ENCODE peak calls at places on chromosomes 2 and 18, in four cellular contexts. I is H9; U is upper lobe of right lung; L is effector memory CD4-positive, alpha-beta T cell. E is an unnamed sample. For H3K9me3, the result is how much of the 10 kb centered on the place peaks cover.

GRCh38 chr2:194700726-194701125 is 956.3 kb upstream of the SLC39A10 start:
- DNase-seq in I (no peak), U (no peak), L (no peak), E (no peak)

GRCh38 chr2:114800371-114800770 is 357.9 kb downstream of the DPP10 start:
- DNase-seq in I (no peak), U (no peak), L (no peak), E (no peak)

GRCh38 chr18:24995056-24995455 is 356.9 kb downstream of the ZNF521 start:
- DNase-seq in I (no peak), U (no peak), L (no peak), E (no peak)

GRCh38 chr2:173136067-173136466 is 60.4 kb downstream of the MAP3K20 start:
- DNase-seq in I (no peak), U (no peak), L (no peak), E (no peak)

GRCh38 chr2:12817870-12818269 is 101.1 kb downstream of the TRIB2 start:
- DNase-seq in I (no peak), U (no peak), L (no peak), E (no peak)

GRCh38 chr2:53455094-53455493 is 312.5 kb upstream of the CHAC2 start:
- DNase-seq in I (no peak), U (no peak), L (no peak), E (no peak)

GRCh38 chr2:191145769-191146471 is 4.9 kb downstream of the STAT4 start:
- DNase-seq in I (no peak), U (no peak), L (no peak), E (no peak)

GRCh38 chr2:126657146-126657635 is 1.2 kb downstream of the GYPC start:
- DNase-seq in I (peak), U (no peak), L (peak), E (no peak)

GRCh38 chr18:67456691-67457090 is 59.8 kb downstream of the DSEL start:
- DNase-seq in I (no peak), U (no peak), L (no peak), E (no peak)

GRCh38 chr18:11587846-11588245 is 21.6 kb upstream of the SLC35G4 start:
- DNase-seq in I (no peak), U (no peak), L (no peak), E (no peak)

GRCh38 chr2:137938204-137938603 is 26.1 kb upstream of the HNMT start:
- DNase-seq in I (no peak), U (no peak), L (no peak), E (no peak)

GRCh38 chr2:16437189-16437588 is 228.4 kb downstream of the CYRIA start:
- DNase-seq in I (no peak), U (no peak), L (no peak), E (no peak)

GRCh38 chr2:59530258-59530657 is 1023.2 kb downstream of the BCL11A start:
- DNase-seq in I (no peak), U (no peak), L (no peak), E (no peak)

GRCh38 chr18:9575558-9575957 is 38.8 kb downstream of the PPP4R1 start:
- DNase-seq in I (peak), U (peak), L (no peak), E (no peak)

GRCh38 chr2:121004950-121005349 is 269.3 kb downstream of the GLI2 start:
- DNase-seq in I (no peak), U (no peak), L (no peak), E (no peak)

GRCh38 chr2:67268806-67269205 is 128.3 kb upstream of the ETAA1 start:
- DNase-seq in I (no peak), U (no peak), L (no peak), E (no peak)

GRCh38 chr2:102376052-102376591 is 20.5 kb downstream of the IL18R1 start:
- DNase-seq in I (no peak), U (no peak), L (no peak), E (no peak)

GRCh38 chr2:40034198-40034597 is 255.1 kb upstream of the THUMPD2 start:
- DNase-seq in I (no peak), U (no peak), L (no peak), E (no peak)

GRCh38 chr18:12645751-12646203 is 12.1 kb downstream of the SPIRE1 start:
- DNase-seq in I (no peak), U (peak), L (no peak), E (no peak)

GRCh38 chr2:103464831-103465230 is 703.0 kb downstream of the TMEM182 start:
- DNase-seq in I (no peak), U (no peak), L (no peak), E (no peak)

GRCh38 chr18:26468931-26469340 is 79.4 kb downstream of the KCTD1 start:
- DNase-seq in I (peak), U (no peak), L (no peak), E (no peak)

GRCh38 chr2:100978582-100979051 is 23.5 kb upstream of the RPL31 start:
- DNase-seq in I (no peak), U (peak), L (no peak), E (no peak)

GRCh38 chr2:15939854-15940660 is at the start of gene MYCN:
- DNase-seq in I (peak), U (no peak), L (no peak), E (no peak)

GRCh38 chr2:101113441-101114267 is 37.5 kb downstream of the TBC1D8 start:
- DNase-seq in I (peak), U (no peak), L (no peak), E (no peak)

GRCh38 chr18:32851936-32852335 is 79.1 kb upstream of the KLHL14 start:
- DNase-seq in I (no peak), U (no peak), L (no peak), E (no peak)

GRCh38 chr18:48794251-48794970 is 156.4 kb downstream of the SMAD7 start:
- DNase-seq in I (no peak), U (peak), L (no peak), E (peak)

GRCh38 chr2:3634631-3635091 is 23.3 kb upstream of the ALLC start:
- DNase-seq in I (peak), U (peak), L (no peak), E (no peak)

GRCh38 chr2:2840101-2840531 is 509.0 kb upstream of the MYT1L start:
- DNase-seq in I (peak), U (no peak), L (no peak), E (no peak)

GRCh38 chr2:70089220-70089945 is 2.1 kb downstream of the PCBP1 start:
- DNase-seq in I (peak), U (no peak), L (no peak), E (no peak)

GRCh38 chr18:42458226-42458625 is 503.2 kb downstream of the PIK3C3 start:
- DNase-seq in I (no peak), U (no peak), L (no peak), E (no peak)

GRCh38 chr2:166060191-166060590 is 67.6 kb downstream of the SCN1A start:
- DNase-seq in I (no peak), U (no peak), L (no peak), E (no peak)

GRCh38 chr2:99729104-99729503 is 239.3 kb upstream of the REV1 start:
- DNase-seq in I (no peak), U (no peak), L (no peak), E (no peak)

GRCh38 chr2:8554296-8554806 is 127.5 kb upstream of the ID2 start:
- DNase-seq in I (peak), U (no peak), L (no peak), E (no peak)

GRCh38 chr2:44747794-44748193 is 193.7 kb upstream of the SIX3 start:
- DNase-seq in I (no peak), U (no peak), L (no peak), E (no peak)

GRCh38 chr2:121359170-121359569 is 74.2 kb upstream of the TFCP2L1 start:
- DNase-seq in I (no peak), U (no peak), L (no peak), E (no peak)

GRCh38 chr2:224545884-224546644 is 39.1 kb downstream of the CUL3 start:
- DNase-seq in I (no peak), U (no peak), L (no peak), E (no peak)

GRCh38 chr2:9912468-9912867 is 39.0 kb upstream of the GRHL1 start:
- DNase-seq in I (no peak), U (no peak), L (no peak), E (no peak)
- H3K9me3 ChIP-seq in I (under half), U (under half), L (under half), E (under half)

GRCh38 chr18:36229188-36229587 is 41.9 kb downstream of the MOCOS start:
- DNase-seq in I (no peak), U (no peak), L (no peak), E (no peak)
- H3K9me3 ChIP-seq in I (under half), U (under half), L (under half), E (under half)

DNA sequence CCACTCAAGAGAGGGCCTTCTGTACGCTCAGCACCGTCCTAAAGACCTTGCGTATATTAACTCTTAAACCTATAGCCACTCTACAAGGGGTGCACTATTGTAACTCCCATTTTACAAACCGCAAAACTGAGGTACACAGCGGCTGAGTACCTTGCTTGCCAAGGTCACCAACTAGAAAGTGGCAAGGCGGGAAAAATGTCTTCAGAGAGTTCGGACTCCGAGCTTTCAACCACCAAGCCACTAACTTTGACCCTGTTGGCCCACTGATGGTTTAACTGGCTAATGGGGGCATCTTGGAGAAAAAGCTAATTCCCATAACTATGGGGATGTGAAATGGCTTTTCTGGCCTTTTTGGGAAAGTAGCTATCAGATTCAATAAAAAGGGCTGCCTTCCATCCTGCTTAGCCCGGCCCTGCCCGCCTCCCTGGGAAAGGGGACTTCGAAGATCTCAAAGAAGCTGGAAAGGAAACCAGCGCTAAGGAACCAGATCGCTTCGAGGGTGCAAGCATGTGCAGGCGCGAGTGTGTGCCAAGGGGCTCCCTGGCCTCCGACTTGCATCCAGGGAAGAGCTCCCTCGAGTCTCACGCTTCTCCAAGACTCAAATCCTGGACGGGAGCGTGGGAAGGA is 2.4 kb upstream of the SP5 start:
- DNase-seq in I (no peak), U (no peak), L (no peak), E (no peak)
- H3K9me3 ChIP-seq in I (under half), U (under half), L (under half), E (under half)

DNA sequence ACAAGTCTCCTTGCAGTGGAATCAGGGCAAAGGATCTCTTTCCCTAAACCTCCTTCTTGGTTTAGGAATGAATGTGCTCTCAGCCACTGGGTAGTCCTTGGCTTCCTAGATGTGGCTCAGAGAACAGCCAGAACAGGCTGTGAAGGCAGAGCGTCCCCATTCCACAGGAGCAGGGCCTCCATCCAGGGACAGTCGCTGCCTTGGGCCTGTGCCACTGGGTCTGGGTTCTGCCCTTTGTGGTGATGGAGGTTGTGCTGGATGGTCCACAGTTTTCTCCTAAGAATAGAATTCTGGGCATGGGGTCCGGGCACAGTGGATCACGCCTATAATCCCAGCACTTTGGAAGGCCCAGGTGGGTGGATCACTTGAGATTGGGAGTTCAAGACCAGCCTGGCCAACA is 516.5 kb upstream of the RAB6C start:
- DNase-seq in I (no peak), U (no peak), L (no peak), E (no peak)
- H3K9me3 ChIP-seq in I (under half), U (under half), L (under half), E (under half)

GRCh38 chr2:132462242-132462641 is 45.6 kb downstream of the GPR39 start:
- DNase-seq in I (no peak), U (no peak), L (no peak), E (no peak)
- H3K9me3 ChIP-seq in I (under half), U (under half), L (under half), E (under half)

GRCh38 chr2:238774980-238775509 is 72.8 kb upstream of the TWIST2 start:
- DNase-seq in I (no peak), U (no peak), L (no peak), E (no peak)
- H3K9me3 ChIP-seq in I (under half), U (under half), L (under half), E (under half)

DNA sequence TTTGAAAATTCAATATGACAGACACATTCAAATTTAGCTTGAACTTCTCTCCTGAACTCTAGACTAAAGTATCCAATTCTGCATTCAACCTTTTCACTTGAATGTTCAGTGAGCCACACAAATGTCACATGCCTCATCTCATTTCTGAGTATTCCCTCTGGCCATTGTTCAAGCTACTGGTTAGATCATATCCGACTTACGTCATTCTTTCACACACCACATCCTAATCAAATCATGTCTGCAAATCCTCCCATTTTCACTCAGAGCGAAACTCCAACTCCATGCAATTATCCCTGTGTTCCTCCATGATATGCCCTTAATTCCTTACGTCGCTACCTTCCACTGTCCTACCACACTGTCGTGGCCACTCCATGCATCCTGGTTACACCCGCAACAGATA is 425.1 kb downstream of the CBLN2 start:
- DNase-seq in I (no peak), U (no peak), L (no peak), E (no peak)
- H3K9me3 ChIP-seq in I (under half), U (under half), L (under half), E (under half)

GRCh38 chr2:85947593-85947992 is 58.8 kb upstream of the ST3GAL5 start:
- DNase-seq in I (no peak), U (no peak), L (no peak), E (no peak)
- H3K9me3 ChIP-seq in I (under half), U (under half), L (under half), E (under half)